ENCODE peak calls at places on chromosomes 2 and 18, in four cellular contexts. H is epithelial cell of proximal tubule, K is ureter, M is T1000. S is an unnamed sample.

GRCh38 chr18:7958081-7958896 is 391.2 kb downstream of the PTPRM start:
- DNase-seq in H (no peak), M (no peak), K (no peak), S (no peak)

GRCh38 chr2:144256996-144257707 is 262.8 kb downstream of the ZEB2 start:
- DNase-seq in H (no peak), M (no peak), K (no peak), S (no peak)

GRCh38 chr2:39266139-39266805 is 22.5 kb upstream of the CDKL4 start:
- DNase-seq in H (no peak), K (no peak), M (no peak), S (no peak)

GRCh38 chr2:162301151-162301804 is 17.2 kb downstream of the IFIH1 start:
- DNase-seq in M (no peak), K (no peak), H (peak), S (no peak)

GRCh38 chr2:176130917-176131616 is 1.6 kb downstream of the HOXD8 start:
- DNase-seq in M (no peak), H (no peak), K (no peak), S (no peak)

GRCh38 chr2:1599301-1600085 is 144.8 kb downstream of the PXDN start:
- DNase-seq in H (no peak), K (peak), M (no peak), S (no peak)

GRCh38 chr2:240898731-240899467 is 2.9 kb upstream of the MAB21L4 start:
- DNase-seq in K (no peak), M (no peak), H (no peak), S (no peak)

GRCh38 chr2:138689705-138690104 is 90.5 kb downstream of the NXPH2 start:
- DNase-seq in M (no peak), H (no peak), K (no peak), S (no peak)

GRCh38 chr18:22271030-22271429 is 101.6 kb downstream of the GATA6 start:
- DNase-seq in M (no peak), H (no peak), K (no peak), S (no peak)

GRCh38 chr18:30675905-30676620 is 366.5 kb downstream of the DSC3 start:
- DNase-seq in K (no peak), H (no peak), M (no peak), S (no peak)

GRCh38 chr2:237223208-237223861 is 137.6 kb downstream of the COPS8 start:
- DNase-seq in H (peak), K (no peak), M (peak), S (no peak)

GRCh38 chr2:121640380-121641326 is 8.6 kb downstream of the CLASP1 start:
- DNase-seq in K (no peak), M (no peak), H (no peak), S (no peak)

GRCh38 chr2:234953116-234954031 is 1.6 kb downstream of the SH3BP4 start:
- DNase-seq in H (no peak), M (no peak), K (no peak), S (no peak)

GRCh38 chr2:30705711-30706533 is 101.3 kb downstream of the CAPN13 start:
- DNase-seq in M (no peak), H (no peak), K (peak), S (peak)

GRCh38 chr2:105698820-105699219 is 45.9 kb upstream of the NCK2 start:
- DNase-seq in K (no peak), M (no peak), H (no peak), S (no peak)

GRCh38 chr18:12027046-12027445 is 45.7 kb downstream of the IMPA2 start:
- DNase-seq in H (no peak), K (peak), M (no peak), S (no peak)

GRCh38 chr18:63523660-63524059 is 18.5 kb upstream of the SERPINB12 start:
- DNase-seq in H (no peak), M (no peak), K (no peak), S (no peak)

GRCh38 chr18:30639361-30639760 is 403.2 kb downstream of the DSC3 start:
- DNase-seq in H (no peak), K (no peak), M (no peak), S (no peak)

GRCh38 chr2:239288951-239289481 is 111.8 kb downstream of the HDAC4 start:
- DNase-seq in K (no peak), H (no peak), M (no peak), S (no peak)

GRCh38 chr2:206443735-206444527 is 599 bp downstream of the ADAM23 start:
- DNase-seq in H (no peak), M (peak), K (no peak), S (peak)

GRCh38 chr2:187299122-187299906 is 148.7 kb downstream of the CALCRL start:
- DNase-seq in K (no peak), H (no peak), M (no peak), S (no peak)

GRCh38 chr2:217856159-217856558 is 146.6 kb downstream of the TNS1 start:
- DNase-seq in K (no peak), H (no peak), M (no peak), S (no peak)

GRCh38 chr18:46184296-46185080 is 80.3 kb downstream of the HAUS1 start:
- DNase-seq in K (no peak), H (no peak), M (no peak), S (no peak)

GRCh38 chr2:41722668-41723369 is 325.0 kb upstream of the PKDCC start:
- DNase-seq in H (peak), K (no peak), M (no peak), S (no peak)

GRCh38 chr18:6203791-6204190 is 210.9 kb downstream of the L3MBTL4 start:
- DNase-seq in K (peak), H (no peak), M (no peak), S (no peak)